ENCODE peak calls at places on chromosomes 5 and 9, in six cellular contexts. H is pancreas, P is fibroblast of the aortic adventitia, Q is MCF 10A, N is neural crest cell, I is lower leg skin. E is an unnamed sample.

GRCh38 chr5:154756203-154756870 is 1.2 kb downstream of the LARP1 start:
- DNase-seq in H (peak; percentile 79), P (no peak), Q (peak; percentile 45), N (peak; percentile 33), I (peak; percentile 92), E (no peak)

GRCh38 chr9:37412431-37413151 is 9.9 kb upstream of the GRHPR start:
- DNase-seq in H (no peak), P (peak; percentile 72), Q (peak; percentile 92), N (no peak), I (no peak), E (no peak)

GRCh38 chr5:82405618-82406199 is 127.6 kb upstream of the RPS23 start:
- DNase-seq in H (no peak), P (peak; percentile 98), Q (peak; percentile 99), N (no peak), I (no peak), E (no peak)

GRCh38 chr9:97759611-97760288 is 62.6 kb upstream of the XPA start:
- DNase-seq in H (no peak), P (no peak), Q (no peak), N (no peak), I (peak; percentile 68), E (peak; percentile 60)

GRCh38 chr5:10958728-10959127 is 197.7 kb upstream of the DAP start:
- DNase-seq in H (no peak), P (no peak), Q (no peak), N (no peak), I (no peak), E (no peak)

GRCh38 chr9:74775401-74775800 is 112.3 kb downstream of the TRPM6 start:
- DNase-seq in H (no peak), P (no peak), Q (no peak), N (no peak), I (no peak), E (no peak)

GRCh38 chr9:27355166-27355565 is 58.2 kb upstream of the EQTN start:
- DNase-seq in H (no peak), P (no peak), Q (no peak), N (no peak), I (no peak), E (no peak)

GRCh38 chr5:170509323-170509660 is 5.5 kb downstream of the KCNIP1 start:
- DNase-seq in H (no peak), P (no peak), Q (no peak), N (no peak), I (no peak), E (no peak)

GRCh38 chr5:156835905-156836304 is 14.2 kb upstream of the PPP1R2B start:
- DNase-seq in H (no peak), P (no peak), Q (no peak), N (no peak), I (no peak), E (no peak)

GRCh38 chr5:7754997-7755596 is 95.8 kb downstream of the CFAP90 start:
- DNase-seq in H (peak; percentile 83), P (peak; percentile 19), Q (peak; percentile 63), N (peak; percentile 67), I (no peak), E (no peak)

DNA sequence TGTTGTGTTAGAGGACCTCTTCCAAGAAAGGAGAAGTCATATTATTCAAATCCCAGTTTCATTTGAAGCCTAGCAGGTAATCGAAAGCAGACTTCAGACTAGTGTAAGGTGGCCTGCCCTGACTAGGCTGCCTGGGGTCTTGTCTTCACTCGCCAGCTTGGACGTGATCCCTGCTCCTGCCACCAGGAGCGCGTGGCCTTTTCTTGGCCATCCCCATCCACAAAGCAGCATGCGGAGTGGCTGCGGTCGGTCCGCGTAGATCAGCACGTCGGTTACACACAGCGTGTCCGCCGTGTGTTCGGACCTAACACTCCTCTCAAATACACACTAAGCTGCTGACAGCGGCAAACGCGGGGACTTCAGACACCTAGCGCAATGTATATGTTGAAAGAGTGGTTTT is 37.3 kb downstream of the CFAP77 start:
- DNase-seq in H (no peak), P (no peak), Q (no peak), N (peak; percentile 46), I (no peak), E (no peak)
- TF ChIP-seq CTCF in H (no peak), P (no peak), Q (no peak), N (peak; percentile 56), I (no peak), E (peak; percentile 13)

DNA sequence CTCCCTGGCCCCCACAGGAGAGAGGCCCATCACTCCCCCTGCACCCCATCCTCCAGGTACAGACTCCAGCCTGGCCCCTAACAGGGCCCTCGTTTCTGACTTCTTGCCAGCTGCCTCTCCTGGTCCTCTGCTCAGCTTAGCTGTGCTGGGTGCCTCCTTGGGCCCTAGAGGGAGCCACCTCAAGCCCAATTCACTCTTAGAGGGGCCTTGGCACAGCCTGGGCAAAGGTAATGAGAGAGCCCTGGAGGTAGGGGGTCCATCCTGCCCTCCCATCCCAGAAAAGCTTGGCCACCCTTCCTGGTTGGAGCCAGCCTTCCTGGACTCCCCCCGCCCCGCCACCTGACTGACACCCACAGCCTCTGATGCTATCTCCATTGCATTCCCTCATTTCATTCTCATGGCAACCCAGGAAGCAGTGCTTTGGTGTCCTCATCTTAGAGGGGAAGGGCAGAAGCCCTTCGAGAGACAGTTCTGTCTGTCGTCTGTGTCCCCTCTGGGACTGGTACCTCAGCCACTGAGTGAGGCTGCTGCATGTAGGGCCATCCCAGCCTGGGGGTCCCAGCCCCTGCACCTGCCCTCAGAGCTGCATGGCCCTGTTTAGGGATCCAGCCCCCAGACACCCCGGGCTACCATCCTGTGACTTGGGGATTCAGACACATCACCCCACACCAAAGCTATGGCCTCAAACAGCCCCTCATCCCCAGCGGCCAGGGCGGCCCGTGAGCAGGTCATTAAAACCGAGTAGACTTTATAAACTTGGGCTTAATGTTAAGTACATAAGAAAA is 95.5 kb downstream of the BARX1 start:
- DNase-seq in H (no peak), P (no peak), Q (no peak), N (no peak), I (no peak), E (no peak)
- TF ChIP-seq CTCF in H (no peak), P (no peak), Q (no peak), N (no peak), I (no peak), E (no peak)

GRCh38 chr5:120361941-120362340 is 102.2 kb upstream of the PRR16 start:
- DNase-seq in H (no peak), P (no peak), Q (no peak), N (no peak), I (no peak), E (no peak)

GRCh38 chr5:120362426-120362825 is 101.7 kb upstream of the PRR16 start:
- DNase-seq in H (no peak), P (no peak), Q (no peak), N (no peak), I (no peak), E (no peak)

GRCh38 chr5:120354126-120354525 is 110.0 kb upstream of the PRR16 start:
- DNase-seq in H (no peak), P (no peak), Q (no peak), N (no peak), I (no peak), E (no peak)

DNA sequence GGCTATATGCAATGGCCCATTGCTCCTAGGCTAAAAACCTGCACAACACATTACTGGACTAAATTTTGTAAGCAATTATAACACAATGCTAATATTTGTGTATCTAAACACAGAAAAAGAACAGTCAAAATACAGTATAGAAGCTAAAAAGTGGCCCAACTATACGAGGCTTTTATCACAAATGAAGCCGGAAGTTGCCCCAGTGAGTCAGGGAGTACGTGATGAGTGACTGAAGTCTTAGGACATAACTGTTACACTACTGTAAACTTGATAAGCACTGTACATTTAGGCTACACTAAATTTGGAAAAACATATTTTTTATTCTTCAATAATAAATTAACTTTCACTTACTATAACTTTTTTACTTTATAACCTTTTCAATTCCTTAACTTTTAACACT is 105.2 kb upstream of the PRR16 start:
- DNase-seq in H (no peak), P (peak; percentile 16), Q (no peak), N (no peak), I (no peak), E (no peak)
- TF ChIP-seq CTCF in H (no peak), P (no peak), Q (no peak), N (no peak), I (no peak), E (no peak)

DNA sequence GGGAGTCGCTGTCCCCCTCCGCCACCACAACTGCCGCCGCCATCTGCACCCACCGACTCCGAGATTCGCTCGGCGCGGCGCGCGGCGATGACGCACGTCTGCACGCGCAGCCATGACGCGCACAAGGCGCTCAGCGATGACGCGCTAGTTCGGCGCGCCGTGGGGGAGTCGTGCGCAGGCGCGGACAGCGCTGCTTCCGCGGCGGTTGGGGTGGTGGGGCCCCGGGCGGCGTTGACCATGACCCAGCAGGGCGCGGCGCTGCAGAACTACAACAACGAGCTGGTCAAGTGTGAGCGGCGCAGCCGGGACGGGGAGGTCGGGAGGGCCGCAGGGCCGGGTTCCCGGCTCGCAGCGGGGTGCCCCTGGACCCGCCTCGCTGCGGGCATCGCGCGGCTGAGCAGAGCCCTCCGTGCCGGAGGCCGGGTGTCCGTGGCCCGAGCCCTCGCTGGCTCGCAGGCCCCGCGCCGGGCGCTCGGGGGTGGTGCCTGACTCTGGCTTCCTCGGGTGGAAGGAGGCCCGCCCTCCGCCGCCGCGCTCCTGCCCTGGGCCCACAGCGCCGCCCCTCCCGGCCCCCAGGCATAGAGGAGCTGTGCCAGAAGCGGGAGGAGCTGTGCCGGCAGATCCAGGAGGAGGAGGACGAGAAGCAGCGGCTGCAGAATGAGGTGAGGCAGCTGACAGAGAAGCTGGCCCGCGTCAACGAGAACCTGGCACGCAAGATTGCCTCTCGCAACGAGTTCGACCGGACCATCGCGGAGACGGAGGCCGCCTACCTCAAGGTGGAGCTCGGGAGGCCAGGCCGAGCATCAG is at the start of the genes ANAPC2 and SSNA1:
- DNase-seq in H (peak; percentile 99), P (peak; percentile 93), Q (peak; percentile 91), N (peak; percentile 94), I (peak; percentile 98), E (peak; percentile 98)
- TF ChIP-seq CTCF in H (no peak), P (peak; percentile 56), Q (peak; percentile 25), N (peak; percentile 57), I (no peak), E (peak; percentile 41)

DNA sequence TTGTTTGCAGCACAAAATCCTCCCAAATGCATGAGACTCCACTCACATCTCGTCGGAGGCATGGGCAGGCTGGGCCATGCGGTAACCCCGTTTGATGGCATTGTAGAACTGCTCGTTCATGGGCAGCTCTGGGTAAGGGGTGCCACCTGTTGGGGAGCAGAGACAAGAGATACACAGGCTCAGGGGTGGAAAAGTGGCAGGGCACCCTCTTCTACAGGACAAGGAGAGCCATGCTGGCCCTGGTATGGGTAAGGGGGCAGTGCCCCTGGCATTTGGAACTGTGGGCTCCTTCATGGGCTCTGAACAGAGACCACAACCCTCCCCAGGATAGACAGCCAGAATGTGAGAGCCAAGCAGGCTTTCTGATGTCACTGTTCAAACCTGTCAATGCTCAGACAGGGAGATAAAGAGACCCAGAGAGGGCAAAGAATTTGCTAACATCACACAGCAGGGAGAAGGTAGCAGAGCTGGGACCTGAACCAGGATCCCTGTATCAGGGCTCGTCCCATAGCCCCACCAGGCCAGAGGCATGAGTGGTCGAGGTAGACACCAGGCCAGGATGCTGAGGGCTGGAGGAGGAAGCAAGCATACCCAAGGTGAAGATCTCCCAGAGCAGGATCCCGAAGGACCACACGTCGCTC is 33.2 kb upstream of the CSF1R start:
- DNase-seq in H (peak; percentile 25), P (no peak), Q (no peak), N (no peak), I (peak; percentile 77), E (peak; percentile 66)
- TF ChIP-seq CTCF in H (no peak), P (no peak), Q (no peak), N (no peak), I (no peak), E (no peak)